ENCODE peak calls at places on chromosome 22, in eight cellular contexts. E, O, F, R, D, S, H and N are unnamed samples.

GRCh38 chr22:44025171-44026065 is 1.3 kb downstream of the PARVB start:
- ATAC-seq in E (no peak), O (peak; percentile 28), F (no peak), R (peak; percentile 62), D (peak; percentile 61), S (no peak), H (peak; percentile 77), N (peak; percentile 16)

GRCh38 chr22:22384267-22384666 is 124.3 kb downstream of the ZNF280B start:
- ATAC-seq in E (no peak), O (no peak), F (no peak), R (no peak), D (no peak), S (no peak), H (no peak), N (no peak)

GRCh38 chr22:38098410-38099249 is 11.9 kb downstream of the BAIAP2L2 start:
- ATAC-seq in E (no peak), O (no peak), F (no peak), R (no peak), D (peak; percentile 49), S (no peak), H (no peak), N (no peak)

GRCh38 chr22:37913233-37913721 is 7.2 kb downstream of the MICALL1 start:
- ATAC-seq in E (no peak), O (no peak), F (no peak), R (peak; percentile 55), D (no peak), S (no peak), H (no peak), N (no peak)

GRCh38 chr22:46844606-46845210 is 82.3 kb downstream of the TBC1D22A start:
- ATAC-seq in E (no peak), O (no peak), F (no peak), R (no peak), D (peak; percentile 7), S (no peak), H (no peak), N (no peak)

GRCh38 chr22:24391836-24392217 is 35.6 kb upstream of the ADORA2A start:
- ATAC-seq in E (no peak), O (no peak), F (no peak), R (no peak), D (no peak), S (no peak), H (no peak), N (no peak)

GRCh38 chr22:50271519-50271970 is 1.4 kb upstream of the MAPK11 start:
- ATAC-seq in E (peak; percentile 52), O (peak; percentile 57), F (peak; percentile 48), R (peak; percentile 82), D (peak; percentile 56), S (peak; percentile 45), H (peak; percentile 54), N (peak; percentile 24)

GRCh38 chr22:38731703-38732161 is 24.1 kb downstream of the SUN2 start:
- ATAC-seq in E (no peak), O (no peak), F (no peak), R (no peak), D (no peak), S (no peak), H (no peak), N (no peak)

GRCh38 chr22:43739851-43740250 is 72.3 kb downstream of the EFCAB6 start:
- ATAC-seq in E (no peak), O (no peak), F (no peak), R (no peak), D (no peak), S (no peak), H (no peak), N (no peak)

DNA sequence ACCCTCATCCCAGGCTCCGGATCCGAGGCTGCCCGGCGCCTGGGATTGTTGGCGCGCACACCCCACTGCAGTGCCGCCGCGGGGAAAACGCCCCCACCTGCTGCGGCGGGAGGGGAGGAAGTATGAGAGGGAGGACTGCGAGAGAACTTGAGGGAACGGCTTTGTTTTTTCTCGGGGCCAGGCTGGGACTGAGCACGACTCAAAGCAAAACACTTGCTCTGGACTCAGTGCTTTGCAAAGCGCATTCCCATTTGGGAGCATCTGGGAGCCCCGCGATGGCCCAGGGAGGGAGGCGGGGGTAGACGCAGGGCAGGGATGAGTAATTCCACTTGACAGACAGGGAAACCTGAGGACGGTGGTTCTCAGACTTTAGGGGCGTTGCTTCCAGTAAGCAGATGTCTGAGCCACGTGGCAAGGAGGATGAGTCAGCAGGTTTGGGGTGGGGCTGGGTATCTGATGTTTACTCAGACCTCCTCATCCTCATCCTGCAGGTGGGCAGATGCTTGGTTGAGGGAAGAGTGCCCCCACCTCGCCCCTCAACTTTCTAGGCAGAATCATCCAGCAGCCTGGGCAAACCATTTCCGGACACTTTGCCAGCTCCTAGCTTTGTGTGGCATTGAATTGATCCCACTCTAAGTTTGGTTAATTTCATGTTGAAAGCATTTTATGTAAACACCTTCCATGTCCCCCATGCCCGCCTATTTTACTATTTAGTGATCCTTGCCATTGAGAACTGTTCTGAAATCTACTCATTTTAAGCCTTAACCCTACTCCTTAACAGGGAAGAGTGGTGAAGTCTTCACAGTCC is 1.5 kb downstream of the MIAT start:
- ATAC-seq in E (peak; percentile 98), O (peak; percentile 75), F (peak; percentile 72), R (peak; percentile 95), D (peak; percentile 69), S (no peak), H (peak; percentile 88), N (peak; percentile 37)
- TF ChIP-seq POLR2AphosphoS5 in E (peak; percentile 38), O (no peak), F (peak; percentile 55), R (no peak), D (peak; percentile 20), S (no peak), H (no peak), N (peak; percentile 46)

GRCh38 chr22:41946360-41947180 is at the start of gene CENPM:
- ATAC-seq in E (peak; percentile 95), O (peak; percentile 97), F (peak; percentile 93), R (peak; percentile 97), D (peak; percentile 99), S (peak; percentile 94), H (peak; percentile 88), N (peak; percentile 99)
- TF ChIP-seq POLR2AphosphoS5 in E (peak; percentile 66), O (peak; percentile 70), F (peak; percentile 78), R (no peak), D (peak; percentile 23), S (peak; percentile 54), H (peak; percentile 55), N (peak; percentile 19)

DNA sequence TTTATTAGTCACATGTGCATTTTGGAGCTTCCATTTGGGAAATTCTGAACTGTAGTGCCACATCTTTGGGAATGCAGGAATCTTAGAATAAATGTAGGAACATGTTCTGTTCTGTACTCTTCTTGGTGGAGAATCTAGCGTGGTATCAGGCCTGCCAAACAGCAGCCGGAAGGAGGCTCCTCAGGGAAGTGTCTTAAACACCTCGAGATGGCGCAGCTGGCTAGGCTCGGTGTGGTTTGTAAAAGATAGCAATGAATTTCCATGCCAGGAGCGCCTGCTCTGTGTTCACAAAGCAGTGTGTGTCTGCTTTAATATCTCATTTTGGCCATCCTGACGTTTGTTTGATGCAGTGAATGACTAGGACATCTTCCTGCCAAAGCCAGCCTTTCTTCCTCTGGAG is 145.1 kb downstream of the ATXN10 start:
- ATAC-seq in E (no peak), O (no peak), F (no peak), R (no peak), D (no peak), S (no peak), H (no peak), N (no peak)
- TF ChIP-seq POLR2AphosphoS5 in E (no peak), O (no peak), F (no peak), R (no peak), D (no peak), S (no peak), H (no peak), N (no peak)

GRCh38 chr22:40046126-40046525 is 51.4 kb downstream of the FAM83F start:
- ATAC-seq in E (no peak), O (no peak), F (no peak), R (no peak), D (no peak), S (no peak), H (no peak), N (no peak)

GRCh38 chr22:40043086-40043485 is 48.3 kb downstream of the FAM83F start:
- ATAC-seq in E (no peak), O (no peak), F (no peak), R (no peak), D (peak; percentile 42), S (no peak), H (no peak), N (peak; percentile 18)

GRCh38 chr22:40043793-40044101 is 49.0 kb downstream of the FAM83F start:
- ATAC-seq in E (no peak), O (no peak), F (no peak), R (no peak), D (no peak), S (no peak), H (no peak), N (no peak)

GRCh38 chr22:40044102-40044869 is 49.5 kb downstream of the FAM83F start:
- ATAC-seq in E (peak; percentile 91), O (peak; percentile 95), F (peak; percentile 92), R (peak; percentile 95), D (peak; percentile 96), S (peak; percentile 95), H (peak; percentile 97), N (peak; percentile 95)

DNA sequence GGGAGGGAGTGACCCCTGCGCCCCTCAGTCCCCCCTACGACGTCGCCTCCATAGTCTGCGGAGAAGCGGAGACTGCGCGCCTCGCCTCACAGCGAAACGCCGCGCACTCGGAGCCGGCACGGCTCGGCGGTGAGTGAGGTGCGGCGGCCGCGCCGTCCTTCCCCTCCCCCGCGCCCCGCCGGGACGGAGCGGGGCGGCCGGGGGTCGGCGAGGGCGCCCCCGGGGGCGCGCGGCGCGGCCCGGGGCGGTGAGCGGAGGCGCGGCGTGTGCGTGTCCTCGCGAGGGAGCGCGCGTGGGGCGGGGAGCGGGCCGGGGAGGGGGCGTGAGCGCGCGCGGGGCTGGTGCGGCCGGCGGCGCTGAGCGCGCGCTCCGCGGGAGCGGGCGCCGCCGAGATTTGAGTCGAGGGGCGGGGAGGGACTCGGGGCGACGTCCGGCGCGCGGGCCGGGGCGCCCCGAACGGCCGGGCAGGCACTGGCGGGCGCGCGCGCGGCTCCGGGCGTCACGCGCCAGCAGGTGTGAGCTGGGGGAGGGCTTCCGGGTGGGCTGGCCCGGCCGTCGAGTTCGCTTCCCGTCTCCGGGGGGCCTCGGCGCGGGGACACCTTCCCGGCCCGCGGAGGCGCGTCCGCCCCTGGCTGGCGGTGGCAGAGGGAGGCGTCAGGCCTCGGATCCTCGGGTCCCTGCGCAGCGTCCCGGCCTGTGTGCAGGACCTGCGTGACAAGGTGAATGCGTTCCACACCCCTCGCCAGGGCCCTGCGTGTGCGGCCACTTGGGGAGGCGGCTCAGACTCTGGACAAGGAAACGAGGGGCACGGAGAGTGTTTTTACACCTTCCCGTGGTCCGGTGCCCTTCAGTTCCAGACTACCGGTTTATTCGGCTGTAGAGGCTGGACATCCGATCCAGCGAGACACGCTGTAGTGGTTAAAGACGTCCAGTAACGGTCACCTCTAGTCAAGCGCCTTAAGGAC is 50.4 kb downstream of the FAM83F start:
- ATAC-seq in E (peak; percentile 37), O (peak; percentile 54), F (peak; percentile 34), R (peak; percentile 24), D (peak; percentile 35), S (peak; percentile 60), H (peak; percentile 15), N (peak; percentile 4)
- TF ChIP-seq POLR2AphosphoS5 in E (peak; percentile 26), O (peak; percentile 43), F (peak; percentile 48), R (no peak), D (peak; percentile 35), S (no peak), H (no peak), N (no peak)